ENCODE peak calls at places on chromosomes 6 and 20, in eight cellular contexts. L is AG04450; K is mammary epithelial cell; S is CD4-positive, alpha-beta memory T cell; O is DND-41; R is heart right ventricle; B is heart left ventricle; I is astrocyte. N is an unnamed sample.

GRCh38 chr6:31110825-31111582 is 1.4 kb downstream of the C6orf15 start:
- DNase-seq in L (no peak), K (no peak), S (no peak), O (no peak), R (no peak), B (no peak), I (no peak), N (no peak)

GRCh38 chr6:37243131-37243815 is 14.3 kb upstream of the TBC1D22B start:
- DNase-seq in L (no peak), K (no peak), S (no peak), O (no peak), R (no peak), B (no peak), I (no peak), N (no peak)

GRCh38 chr20:9214676-9215075 is 145.8 kb downstream of the PLCB4 start:
- DNase-seq in L (peak; percentile 84), K (peak; percentile 35), S (no peak), O (no peak), R (no peak), B (no peak), I (peak; percentile 96), N (no peak)

GRCh38 chr20:14203657-14204056 is 133.8 kb downstream of the FLRT3 start:
- DNase-seq in L (no peak), K (no peak), S (no peak), O (no peak), R (no peak), B (no peak), I (no peak), N (no peak)

GRCh38 chr6:155273438-155273837 is 9.6 kb downstream of the CLDN20 start:
- DNase-seq in L (peak; percentile 72), K (peak; percentile 94), S (no peak), O (no peak), R (no peak), B (no peak), I (peak; percentile 97), N (no peak)

GRCh38 chr20:34190679-34191090 is 50.5 kb upstream of the ASIP start:
- DNase-seq in L (peak; percentile 78), K (peak; percentile 68), S (no peak), O (peak; percentile 58), R (peak; percentile 40), B (peak; percentile 65), I (peak; percentile 67), N (peak; percentile 0)

GRCh38 chr20:57653546-57653900 is 33.3 kb upstream of the ZBP1 start:
- DNase-seq in L (no peak), K (no peak), S (no peak), O (no peak), R (peak; percentile 2), B (peak; percentile 24), I (no peak), N (no peak)

GRCh38 chr6:42374027-42374669 is 77.6 kb downstream of the TRERF1 start:
- DNase-seq in L (no peak), K (no peak), S (no peak), O (no peak), R (no peak), B (no peak), I (no peak), N (no peak)

GRCh38 chr6:20280288-20280621 is 68.0 kb upstream of the MBOAT1 start:
- DNase-seq in L (no peak), K (no peak), S (no peak), O (no peak), R (no peak), B (no peak), I (no peak), N (no peak)

GRCh38 chr6:55679503-55679902 is 100.5 kb upstream of the HMGCLL1 start:
- DNase-seq in L (no peak), K (no peak), S (no peak), O (no peak), R (no peak), B (no peak), I (peak; percentile 30), N (no peak)

GRCh38 chr6:153031335-153031955 is 28.9 kb upstream of the MTRF1L start:
- DNase-seq in L (peak; percentile 13), K (peak; percentile 62), S (no peak), O (no peak), R (no peak), B (no peak), I (peak; percentile 11), N (no peak)

GRCh38 chr20:59628171-59628570 is 23.8 kb downstream of the PHACTR3 start:
- DNase-seq in L (no peak), K (no peak), S (no peak), O (no peak), R (no peak), B (no peak), I (no peak), N (no peak)

GRCh38 chr6:154404791-154405400 is 48.3 kb upstream of the IPCEF1 start:
- DNase-seq in L (no peak), K (no peak), S (no peak), O (no peak), R (no peak), B (no peak), I (peak; percentile 71), N (no peak)

GRCh38 chr20:29427201-29428060 is 1830.0 kb upstream of the DEFB115 start:
- DNase-seq in L (no peak), K (no peak), S (no peak), O (no peak), R (no peak), B (no peak), I (no peak), N (no peak)

GRCh38 chr6:163241668-163242067 is 172.8 kb upstream of the QKI start:
- DNase-seq in L (no peak), K (no peak), S (no peak), O (no peak), R (no peak), B (no peak), I (no peak), N (no peak)

GRCh38 chr20:53826597-53827291 is 233.1 kb upstream of the ZNF217 start:
- DNase-seq in L (no peak), K (no peak), S (no peak), O (no peak), R (no peak), B (no peak), I (no peak), N (no peak)

GRCh38 chr20:57378107-57378506 is 13.1 kb upstream of the RBM38 start:
- DNase-seq in L (no peak), K (no peak), S (no peak), O (no peak), R (no peak), B (no peak), I (no peak), N (no peak)

GRCh38 chr20:62822788-62823651 is 6.2 kb downstream of the COL9A3 start:
- DNase-seq in L (no peak), K (no peak), S (no peak), O (peak; percentile 76), R (no peak), B (no peak), I (no peak), N (no peak)

GRCh38 chr6:18752278-18753057 is 365.3 kb downstream of the RNF144B start:
- DNase-seq in L (no peak), K (no peak), S (no peak), O (no peak), R (no peak), B (no peak), I (no peak), N (no peak)

DNA sequence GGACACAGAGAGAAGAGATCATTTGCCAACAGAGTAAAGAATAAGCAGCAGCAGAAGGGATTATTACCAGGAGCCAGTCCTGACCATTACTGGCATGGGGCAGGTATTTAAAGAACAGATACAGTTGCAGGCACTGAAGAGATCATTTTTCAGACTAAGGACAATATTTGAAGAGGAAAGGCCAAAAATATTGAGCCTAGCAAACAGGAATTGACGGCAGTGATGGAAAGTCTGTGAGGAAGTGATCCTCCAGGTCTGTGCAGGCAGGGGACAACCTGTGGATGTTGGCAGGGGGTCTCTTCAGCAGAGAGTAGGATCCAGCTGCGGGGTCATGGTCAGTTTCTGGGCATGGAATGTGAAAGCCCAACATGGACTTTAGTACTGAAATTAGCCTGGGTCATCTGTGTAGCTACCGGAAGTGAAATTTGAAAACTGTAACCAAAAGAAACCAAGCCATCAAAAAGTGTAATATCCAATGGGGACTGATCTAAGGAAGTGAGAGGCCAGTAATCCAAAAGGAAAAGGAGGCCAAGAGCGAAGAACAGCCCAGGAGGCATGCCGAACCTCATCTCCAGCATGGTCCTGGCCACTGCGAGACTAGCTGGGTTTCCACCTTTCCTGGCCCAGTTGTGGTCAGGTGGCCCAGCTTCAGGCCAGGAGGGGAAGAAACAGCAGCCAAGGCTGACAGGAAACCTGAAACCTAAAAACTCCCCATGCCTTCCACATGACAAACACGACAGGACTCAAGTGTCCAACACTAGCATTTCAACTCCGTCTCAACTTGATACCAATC is 115.1 kb upstream of the TNFAIP3 start:
- DNase-seq in L (no peak), K (no peak), S (no peak), O (no peak), R (no peak), B (no peak), I (no peak), N (no peak)
- H3K27ac ChIP-seq in L (no peak overlapping the region), K (no peak overlapping the region), S (no peak overlapping the region), O (no peak overlapping the region), R (no peak overlapping the region), B (no peak overlapping the region), I (no peak overlapping the region), N (no peak overlapping the region)

GRCh38 chr20:46119028-46119546 is 973 bp downstream of the CD40 start:
- DNase-seq in L (no peak), K (no peak), S (no peak), O (no peak), R (no peak), B (no peak), I (no peak), N (no peak)
- H3K27ac ChIP-seq in L (no peak overlapping the region), K (no peak overlapping the region), S (no peak overlapping the region), O (no peak overlapping the region), R (peak overlapping the region; percentile 92), B (peak overlapping the region; percentile 91), I (no peak overlapping the region), N (no peak overlapping the region)

GRCh38 chr6:7151381-7151780 is 43.6 kb downstream of the RREB1 start:
- DNase-seq in L (no peak), K (no peak), S (no peak), O (no peak), R (no peak), B (no peak), I (no peak), N (no peak)
- H3K27ac ChIP-seq in L (no peak overlapping the region), K (no peak overlapping the region), S (no peak overlapping the region), O (no peak overlapping the region), R (no peak overlapping the region), B (no peak overlapping the region), I (no peak overlapping the region), N (no peak overlapping the region)

GRCh38 chr6:12345694-12346058 is 55.5 kb downstream of the EDN1 start:
- DNase-seq in L (no peak), K (no peak), S (no peak), O (no peak), R (no peak), B (no peak), I (no peak), N (no peak)

GRCh38 chr6:12343122-12343439 is 52.9 kb downstream of the EDN1 start:
- DNase-seq in L (no peak), K (no peak), S (no peak), O (no peak), R (no peak), B (no peak), I (no peak), N (no peak)

GRCh38 chr6:12343440-12344162 is 53.4 kb downstream of the EDN1 start:
- DNase-seq in L (no peak), K (no peak), S (no peak), O (no peak), R (no peak), B (no peak), I (no peak), N (no peak)

GRCh38 chr6:12342664-12343063 is 52.5 kb downstream of the EDN1 start:
- DNase-seq in L (no peak), K (no peak), S (no peak), O (no peak), R (no peak), B (no peak), I (no peak), N (no peak)

GRCh38 chr6:12344949-12345693 is 55.0 kb downstream of the EDN1 start:
- DNase-seq in L (no peak), K (no peak), S (no peak), O (no peak), R (no peak), B (no peak), I (no peak), N (no peak)
- H3K27ac ChIP-seq in L (no peak overlapping the region), K (no peak overlapping the region), S (no peak overlapping the region), O (no peak overlapping the region), R (no peak overlapping the region), B (no peak overlapping the region), I (no peak overlapping the region), N (no peak overlapping the region)

N was measured in effector memory CD4-positive, alpha-beta T cell.